ENCODE peak calls at places on chromosome 14, in eight cellular contexts. F is adrenal gland; I is H54; L is stimulated activated CD8-positive, alpha-beta memory T cell treated with anti-CD3 and anti-CD28 coated beads, Interleukin-4, amount 100 ng/mL, for 1 hour; Z is small intestine; E is natural killer cell treated with Interleukin-12 subunit alpha and Interleukin-12 subunit beta and Interleukin-15 and Interleukin-18, amount 100 ng/mL, for 72 hours; A is naive thymus-derived CD8-positive, alpha-beta T cell; B is Kasumi-1. Q is an unnamed sample.

GRCh38 chr14:22122227-22123187 is 448.9 kb upstream of the OR4E1 start:
- DNase-seq in F (no peak), I (no peak), L (no peak), Z (peak), E (no peak), A (no peak), B (no peak), Q (no peak)

GRCh38 chr14:29126361-29126760 is 359.8 kb downstream of the FOXG1 start:
- DNase-seq in F (no peak), I (no peak), L (no peak), Z (no peak), E (no peak), A (no peak), B (no peak), Q (no peak)

GRCh38 chr14:21089877-21090193 is 8.6 kb downstream of the ZNF219 start:
- DNase-seq in F (no peak), I (no peak), L (no peak), Z (no peak), E (no peak), A (no peak), B (no peak), Q (no peak)

GRCh38 chr14:100072783-100073346 is 7.6 kb downstream of the EVL start:
- DNase-seq in F (peak), I (no peak), L (no peak), Z (peak), E (no peak), A (peak), B (no peak), Q (no peak)

GRCh38 chr14:23302290-23303225 is at the start of gene PPP1R3E:
- DNase-seq in F (peak), I (peak), L (peak), Z (peak), E (peak), A (peak), B (peak), Q (no peak)

GRCh38 chr14:24775919-24776318 is 141.9 kb upstream of the GZMB start:
- DNase-seq in F (no peak), I (no peak), L (no peak), Z (no peak), E (no peak), A (no peak), B (no peak), Q (no peak)

GRCh38 chr14:22892488-22892887 is 9.5 kb downstream of the REM2 start:
- DNase-seq in F (no peak), I (no peak), L (no peak), Z (no peak), E (no peak), A (no peak), B (no peak), Q (no peak)

GRCh38 chr14:95453713-95453980 is 62.8 kb downstream of the SYNE3 start:
- DNase-seq in F (no peak), I (no peak), L (no peak), Z (no peak), E (no peak), A (no peak), B (no peak), Q (no peak)

GRCh38 chr14:95345032-95345431 is 25.3 kb upstream of the CLMN start:
- DNase-seq in F (no peak), I (no peak), L (no peak), Z (no peak), E (no peak), A (no peak), B (no peak), Q (no peak)

GRCh38 chr14:76181546-76181945 is 29.8 kb downstream of the GPATCH2L start:
- DNase-seq in F (no peak), I (no peak), L (no peak), Z (no peak), E (no peak), A (no peak), B (peak), Q (no peak)

GRCh38 chr14:96889091-96889490 is 91.9 kb downstream of the VRK1 start:
- DNase-seq in F (no peak), I (no peak), L (no peak), Z (no peak), E (no peak), A (no peak), B (no peak), Q (no peak)

GRCh38 chr14:76673261-76673660 is 88.0 kb upstream of the VASH1 start:
- DNase-seq in F (no peak), I (no peak), L (no peak), Z (no peak), E (no peak), A (no peak), B (peak), Q (no peak)

GRCh38 chr14:104109731-104110361 is 24.3 kb downstream of the ASPG start:
- DNase-seq in F (no peak), I (no peak), L (no peak), Z (no peak), E (peak), A (no peak), B (no peak), Q (no peak)

GRCh38 chr14:75946785-75947184 is 35.0 kb downstream of the TGFB3 start:
- DNase-seq in F (no peak), I (no peak), L (no peak), Z (no peak), E (no peak), A (no peak), B (no peak), Q (no peak)

GRCh38 chr14:44803239-44803905 is 158.4 kb downstream of the KLHL28 start:
- DNase-seq in F (no peak), I (peak), L (no peak), Z (peak), E (no peak), A (no peak), B (peak), Q (no peak)

GRCh38 chr14:54882521-54882920 is 20.1 kb downstream of the GCH1 start:
- DNase-seq in F (no peak), I (no peak), L (no peak), Z (no peak), E (no peak), A (no peak), B (no peak), Q (no peak)

GRCh38 chr14:95237121-95237876 is 80.0 kb upstream of the DICER1 start:
- DNase-seq in F (no peak), I (no peak), L (no peak), Z (peak), E (no peak), A (no peak), B (no peak), Q (no peak)

GRCh38 chr14:105382343-105383082 is 15.8 kb upstream of the TEX22 start:
- DNase-seq in F (no peak), I (no peak), L (no peak), Z (no peak), E (no peak), A (no peak), B (no peak), Q (no peak)